ENCODE peak calls at places on chromosomes 3 and 15, in seven cellular contexts. Q is heart left ventricle, T is PC-3, S is tibial artery, L is mesenchymal stem cell, X is fibroblast of lung, H is body of pancreas. C is an unnamed sample.
A peak's percentile ranks its signal among the peaks of the same experiment; 100 is the strongest.

GRCh38 chr3:162368377-162368776 is 871.8 kb downstream of the OTOL1 start:
- DNase-seq in Q (no peak), T (no peak), S (no peak), L (peak; percentile 17), X (no peak), H (no peak), C (no peak)

GRCh38 chr3:133121471-133121870 is 83.3 kb downstream of the TMEM108 start:
- DNase-seq in Q (no peak), T (no peak), S (no peak), L (no peak), X (no peak), H (no peak), C (no peak)

GRCh38 chr15:62153228-62153627 is 11.9 kb downstream of the C2CD4B start:
- DNase-seq in Q (no peak), T (no peak), S (no peak), L (no peak), X (no peak), H (no peak), C (no peak)

GRCh38 chr3:191762323-191762960 is 301.5 kb downstream of the PYDC2 start:
- DNase-seq in Q (no peak), T (peak; percentile 74), S (no peak), L (peak; percentile 81), X (peak; percentile 94), H (no peak), C (no peak)

GRCh38 chr15:90315276-90315982 is 36.7 kb upstream of the ZNF774 start:
- DNase-seq in Q (peak; percentile 85), T (peak; percentile 47), S (peak; percentile 96), L (peak; percentile 84), X (peak; percentile 86), H (peak; percentile 82), C (peak; percentile 75)

GRCh38 chr15:56805466-56806146 is 72.3 kb upstream of the ZNF280D start:
- DNase-seq in Q (no peak), T (peak; percentile 71), S (no peak), L (peak; percentile 76), X (peak; percentile 93), H (no peak), C (peak; percentile 66)

GRCh38 chr3:156483426-156483825 is 71.5 kb downstream of the SSR3 start:
- DNase-seq in Q (no peak), T (peak; percentile 92), S (no peak), L (peak; percentile 94), X (peak; percentile 92), H (no peak), C (no peak)

GRCh38 chr3:139299261-139300132 is 44.3 kb upstream of the MRPS22 start:
- DNase-seq in Q (no peak), T (peak; percentile 73), S (no peak), L (peak; percentile 52), X (peak; percentile 86), H (peak; percentile 84), C (no peak)

GRCh38 chr3:38133557-38134405 is 3.1 kb downstream of the ACAA1 start:
- DNase-seq in Q (no peak), T (peak; percentile 99), S (no peak), L (no peak), X (peak; percentile 4), H (peak; percentile 41), C (no peak)

GRCh38 chr3:158312560-158313141 is 202.8 kb downstream of the RSRC1 start:
- DNase-seq in Q (no peak), T (no peak), S (no peak), L (no peak), X (peak; percentile 7), H (no peak), C (no peak)

GRCh38 chr3:149366031-149366430 is 11.4 kb downstream of the TM4SF1 start:
- DNase-seq in Q (no peak), T (peak; percentile 82), S (no peak), L (no peak), X (no peak), H (no peak), C (no peak)

GRCh38 chr3:28334552-28334951 is 14.0 kb upstream of the ZCWPW2 start:
- DNase-seq in Q (no peak), T (peak; percentile 39), S (no peak), L (no peak), X (no peak), H (no peak), C (no peak)

GRCh38 chr3:167066977-167067843 is 312.9 kb downstream of the ZBBX start:
- DNase-seq in Q (no peak), T (peak; percentile 44), S (no peak), L (no peak), X (no peak), H (peak; percentile 25), C (no peak)

GRCh38 chr3:157755254-157755653 is 252.0 kb upstream of the VEPH1 start:
- DNase-seq in Q (no peak), T (peak; percentile 9), S (no peak), L (no peak), X (no peak), H (no peak), C (no peak)

GRCh38 chr3:14822875-14823807 is 4.4 kb downstream of the FGD5 start:
- DNase-seq in Q (no peak), T (no peak), S (no peak), L (no peak), X (no peak), H (no peak), C (no peak)

GRCh38 chr3:197877902-197878301 is 72.1 kb upstream of the RPL35A start:
- DNase-seq in Q (no peak), T (no peak), S (no peak), L (no peak), X (no peak), H (no peak), C (no peak)

GRCh38 chr3:108302570-108302969 is 6.2 kb downstream of the HHLA2 start:
- DNase-seq in Q (no peak), T (no peak), S (no peak), L (no peak), X (no peak), H (no peak), C (no peak)

GRCh38 chr3:139982404-139982803 is 47.4 kb downstream of the CLSTN2 start:
- DNase-seq in Q (no peak), T (no peak), S (no peak), L (no peak), X (no peak), H (no peak), C (no peak)

GRCh38 chr3:142275856-142276255 is 50.5 kb upstream of the GK5 start:
- DNase-seq in Q (no peak), T (peak; percentile 14), S (no peak), L (peak; percentile 72), X (peak; percentile 95), H (no peak), C (no peak)

GRCh38 chr15:85374831-85375230 is 5.6 kb upstream of the AKAP13 start:
- DNase-seq in Q (no peak), T (no peak), S (no peak), L (no peak), X (no peak), H (no peak), C (no peak)

GRCh38 chr3:37591130-37591865 is 270.4 kb upstream of the CTDSPL start:
- DNase-seq in Q (peak; percentile 53), T (no peak), S (no peak), L (peak; percentile 1), X (no peak), H (no peak), C (no peak)

GRCh38 chr3:187063286-187064081 is 75.8 kb downstream of the RPL39L start:
- DNase-seq in Q (no peak), T (peak; percentile 92), S (no peak), L (no peak), X (peak; percentile 53), H (no peak), C (no peak)
- H3K27ac ChIP-seq in Q (peak overlapping the region; percentile 12), T (peak overlapping the region; percentile 97), S (no peak overlapping the region), L (peak overlapping the region; percentile 48), X (no peak overlapping the region), H (peak overlapping the region; percentile 80), C (no peak overlapping the region)

DNA sequence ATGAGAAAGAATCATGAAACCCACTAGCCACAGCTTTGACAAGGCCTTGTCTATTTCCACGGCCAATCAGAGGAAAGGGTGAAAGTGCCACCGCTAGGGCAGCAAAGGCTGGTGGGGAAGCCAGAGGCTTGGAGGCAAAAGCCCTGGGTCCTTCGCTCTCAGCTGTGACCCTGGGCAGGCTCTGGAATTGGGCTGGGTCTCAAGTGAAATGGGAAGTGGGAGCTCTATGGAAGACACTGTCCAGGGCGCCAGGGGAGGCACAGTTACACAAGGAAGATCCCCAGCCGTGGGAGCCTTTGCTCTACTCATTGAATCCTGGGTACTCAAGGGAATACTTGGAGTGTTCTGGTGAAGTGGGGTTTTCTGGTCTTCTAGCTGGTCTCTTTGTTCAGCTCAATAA is 136.2 kb downstream of the ASB7 start:
- DNase-seq in Q (no peak), T (no peak), S (peak; percentile 32), L (no peak), X (no peak), H (no peak), C (no peak)
- H3K27ac ChIP-seq in Q (no peak overlapping the region), T (no peak overlapping the region), S (no peak overlapping the region), L (no peak overlapping the region), X (no peak overlapping the region), H (no peak overlapping the region), C (no peak overlapping the region)

GRCh38 chr3:61158676-61159075 is 92.6 kb downstream of the FHIT start:
- DNase-seq in Q (no peak), T (no peak), S (no peak), L (no peak), X (no peak), H (no peak), C (no peak)

GRCh38 chr3:61158152-61158551 is 93.1 kb downstream of the FHIT start:
- DNase-seq in Q (no peak), T (no peak), S (no peak), L (no peak), X (no peak), H (no peak), C (no peak)

GRCh38 chr3:61154788-61155187 is 96.5 kb downstream of the FHIT start:
- DNase-seq in Q (no peak), T (no peak), S (no peak), L (no peak), X (no peak), H (no peak), C (no peak)

GRCh38 chr3:61157414-61157813 is 93.8 kb downstream of the FHIT start:
- DNase-seq in Q (no peak), T (no peak), S (no peak), L (no peak), X (no peak), H (no peak), C (no peak)

GRCh38 chr3:61155701-61156292 is 95.5 kb downstream of the FHIT start:
- DNase-seq in Q (no peak), T (no peak), S (no peak), L (no peak), X (no peak), H (peak; percentile 63), C (no peak)
- H3K27ac ChIP-seq in Q (no peak overlapping the region), T (no peak overlapping the region), S (no peak overlapping the region), L (no peak overlapping the region), X (no peak overlapping the region), H (peak overlapping the region; percentile 61), C (peak overlapping the region; percentile 33)

GRCh38 chr3:78970656-78971055 is 797.1 kb downstream of the ROBO1 start:
- DNase-seq in Q (no peak), T (no peak), S (no peak), L (no peak), X (no peak), H (no peak), C (no peak)
- H3K27ac ChIP-seq in Q (no peak overlapping the region), T (no peak overlapping the region), S (no peak overlapping the region), L (no peak overlapping the region), X (no peak overlapping the region), H (no peak overlapping the region), C (no peak overlapping the region)